ENCODE peak calls at places on chromosomes 2 and 18, in four cellular contexts. E, J, I and T are unnamed samples.

GRCh38 chr2:26469092-26469710 is 8.7 kb downstream of the OTOF start:
- DNase-seq in E (peak; percentile 61), J (peak; percentile 59), I (peak; percentile 87), T (peak; percentile 49)

GRCh38 chr2:26172189-26172865 is 561 bp upstream of the GAREM2 start:
- DNase-seq in E (no peak), J (no peak), I (peak; percentile 41), T (no peak)

GRCh38 chr18:52510139-52510538 is 170.1 kb downstream of the DCC start:
- DNase-seq in E (no peak), J (no peak), I (no peak), T (no peak)

GRCh38 chr2:101828267-101829017 is 130.9 kb downstream of the MAP4K4 start:
- DNase-seq in E (no peak), J (no peak), I (no peak), T (no peak)

GRCh38 chr2:71843391-71843850 is 304.2 kb downstream of the CYP26B1 start:
- DNase-seq in E (peak; percentile 73), J (peak; percentile 68), I (no peak), T (no peak)

GRCh38 chr2:7209776-7210555 is 292.8 kb downstream of the RNF144A start:
- DNase-seq in E (no peak), J (peak; percentile 4), I (no peak), T (no peak)

GRCh38 chr2:27916293-27917015 is 25.9 kb downstream of the BABAM2 start:
- DNase-seq in E (no peak), J (no peak), I (no peak), T (no peak)

GRCh38 chr2:42962521-42962953 is 170.2 kb upstream of the HAAO start:
- DNase-seq in E (peak; percentile 26), J (peak; percentile 39), I (no peak), T (no peak)

GRCh38 chr2:46481541-46482193 is 2.3 kb downstream of the TMEM247 start:
- DNase-seq in E (peak; percentile 91), J (peak; percentile 94), I (no peak), T (no peak)

GRCh38 chr2:156379069-156379468 is 46.5 kb upstream of the NR4A2 start:
- DNase-seq in E (no peak), J (no peak), I (no peak), T (no peak)

GRCh38 chr2:212145111-212145510 is 393.5 kb downstream of the ERBB4 start:
- DNase-seq in E (no peak), J (peak; percentile 60), I (no peak), T (no peak)

GRCh38 chr2:3470166-3470651 is 49.1 kb downstream of the ADI1 start:
- DNase-seq in E (no peak), J (peak; percentile 92), I (no peak), T (no peak)

GRCh38 chr18:54284967-54285785 is 15.9 kb downstream of the POLI start:
- DNase-seq in E (peak; percentile 21), J (peak; percentile 75), I (peak; percentile 14), T (no peak)

GRCh38 chr2:101795033-101795432 is 97.5 kb downstream of the MAP4K4 start:
- DNase-seq in E (no peak), J (no peak), I (no peak), T (no peak)

GRCh38 chr2:191719938-191720337 is 42.0 kb downstream of the NABP1 start:
- DNase-seq in E (no peak), J (no peak), I (no peak), T (no peak)

GRCh38 chr2:234368861-234369261 is 128.0 kb downstream of the ARL4C start:
- DNase-seq in E (no peak), J (peak; percentile 28), I (no peak), T (peak; percentile 41)

GRCh38 chr18:12305930-12306629 is 2.0 kb upstream of the TUBB6 start:
- DNase-seq in E (no peak), J (peak; percentile 20), I (peak; percentile 80), T (no peak)

GRCh38 chr2:24855703-24856102 is 62.5 kb downstream of the CENPO start:
- DNase-seq in E (no peak), J (peak; percentile 57), I (no peak), T (no peak)

GRCh38 chr2:24853046-24853445 is 59.8 kb downstream of the CENPO start:
- DNase-seq in E (no peak), J (no peak), I (no peak), T (no peak)

GRCh38 chr2:24853996-24854395 is 60.8 kb downstream of the CENPO start:
- DNase-seq in E (no peak), J (peak; percentile 58), I (peak; percentile 44), T (no peak)

GRCh38 chr2:24856791-24857211 is 63.2 kb downstream of the ADCY3 start:
- DNase-seq in E (no peak), J (no peak), I (no peak), T (no peak)

GRCh38 chr2:24855022-24855622 is 61.9 kb downstream of the CENPO start:
- DNase-seq in E (no peak), J (no peak), I (no peak), T (no peak)
- H3K9me1 ChIP-seq in E (no peaks in the 10 kb centered on the region), J (peaks cover 23% of the 10 kb centered on the region), I (no peaks in the 10 kb centered on the region), T (no peaks in the 10 kb centered on the region)

DNA sequence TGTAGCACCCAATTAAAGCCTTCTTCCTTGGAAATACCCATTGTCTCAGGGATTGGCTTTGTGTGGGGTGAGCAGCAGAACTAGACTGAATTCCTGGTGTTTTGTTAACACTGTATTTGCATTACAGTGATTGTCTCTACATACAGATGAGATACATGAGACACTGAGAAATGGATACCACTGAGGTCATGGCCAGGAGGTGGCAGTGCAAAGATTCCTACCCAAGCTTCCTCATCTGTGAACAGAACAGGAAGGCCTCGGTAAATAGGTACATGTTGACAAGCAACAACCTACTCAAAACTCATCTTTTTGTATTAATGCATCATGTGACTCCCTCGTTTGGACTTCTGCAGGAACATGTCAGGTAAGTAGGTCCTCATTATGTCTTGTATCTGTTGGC is 445.8 kb upstream of the RGPD4 start:
- DNase-seq in E (no peak), J (no peak), I (no peak), T (no peak)
- TF ChIP-seq CTCF in E (no peak), J (no peak), I (no peak), T (no peak)

GRCh38 chr2:200466703-200467418 is 43.0 kb downstream of the KCTD18 start:
- DNase-seq in E (no peak), J (peak; percentile 56), I (no peak), T (no peak)
- H3K9ac ChIP-seq in E (no peak overlapping the region), J (no peak overlapping the region), I (no peak overlapping the region), T (no peak overlapping the region)

GRCh38 chr2:217276433-217276832 is 416.6 kb upstream of the TNP1 start:
- DNase-seq in E (no peak), J (no peak), I (no peak), T (no peak)

GRCh38 chr2:217282531-217282930 is 422.7 kb upstream of the TNP1 start:
- DNase-seq in E (no peak), J (peak; percentile 36), I (no peak), T (no peak)

GRCh38 chr2:217279571-217279970 is 419.7 kb upstream of the TNP1 start:
- DNase-seq in E (peak; percentile 49), J (peak; percentile 96), I (no peak), T (no peak)

GRCh38 chr2:217277646-217278048 is 417.8 kb upstream of the TNP1 start:
- DNase-seq in E (peak; percentile 87), J (peak; percentile 100), I (no peak), T (peak; percentile 78)

GRCh38 chr2:217279130-217279529 is 419.3 kb upstream of the TNP1 start:
- DNase-seq in E (no peak), J (peak; percentile 59), I (no peak), T (no peak)
- H3K9me1 ChIP-seq in E (no peaks in the 10 kb centered on the region), J (peaks cover 16% of the 10 kb centered on the region), I (no peaks in the 10 kb centered on the region), T (no peaks in the 10 kb centered on the region)